ENCODE peak calls at places on chromosomes 13 and 19, in eight cellular contexts. B is neural progenitor cell, Y is GM23248, V is OCI-LY7, Z is GM23338, L is hepatocyte, S is SK-N-SH, E is HCT116. N is an unnamed sample.

GRCh38 chr19:6313398-6313969 is 19.9 kb downstream of the ACER1 start:
- DNase-seq in B (no peak), Y (no peak), V (no peak), Z (no peak), L (no peak), S (no peak), E (no peak), N (no peak)

GRCh38 chr19:17347361-17347760 is 10.0 kb downstream of the GTPBP3 start:
- DNase-seq in B (no peak), Y (peak; percentile 38), V (no peak), Z (no peak), L (no peak), S (no peak), E (no peak), N (no peak)

GRCh38 chr13:23966221-23966690 is 69.0 kb upstream of the C1QTNF9B start:
- DNase-seq in B (no peak), Y (no peak), V (no peak), Z (no peak), L (no peak), S (no peak), E (no peak), N (no peak)

GRCh38 chr13:109479991-109480696 is 306.2 kb downstream of the IRS2 start:
- DNase-seq in B (no peak), Y (peak; percentile 50), V (no peak), Z (no peak), L (peak; percentile 65), S (no peak), E (no peak), N (peak; percentile 52)

GRCh38 chr13:103046676-103047075 is 19.5 kb downstream of the SLC10A2 start:
- DNase-seq in B (no peak), Y (no peak), V (no peak), Z (no peak), L (no peak), S (no peak), E (no peak), N (no peak)

GRCh38 chr19:10872551-10873107 is 1.3 kb downstream of the CARM1 start:
- DNase-seq in B (no peak), Y (peak; percentile 57), V (no peak), Z (no peak), L (no peak), S (no peak), E (no peak), N (peak; percentile 19)

GRCh38 chr19:16782719-16783118 is 46.5 kb upstream of the SIN3B start:
- DNase-seq in B (no peak), Y (no peak), V (no peak), Z (no peak), L (no peak), S (no peak), E (no peak), N (no peak)

GRCh38 chr13:98370806-98371553 is 193.9 kb upstream of the RNF113B start:
- DNase-seq in B (no peak), Y (peak; percentile 91), V (no peak), Z (no peak), L (peak; percentile 35), S (no peak), E (no peak), N (no peak)

GRCh38 chr13:109687559-109688448 is 98.6 kb downstream of the IRS2 start:
- DNase-seq in B (peak; percentile 63), Y (no peak), V (no peak), Z (no peak), L (peak; percentile 22), S (no peak), E (no peak), N (no peak)

GRCh38 chr13:104832265-104832664 is 1703.2 kb downstream of the EFNB2 start:
- DNase-seq in B (peak; percentile 9), Y (no peak), V (no peak), Z (peak; percentile 13), L (no peak), S (no peak), E (no peak), N (no peak)

GRCh38 chr19:38350883-38351282 is 15.3 kb downstream of the CATSPERG start:
- DNase-seq in B (no peak), Y (no peak), V (no peak), Z (no peak), L (no peak), S (no peak), E (no peak), N (no peak)

GRCh38 chr13:99332456-99332855 is 25.3 kb upstream of the GPR183 start:
- DNase-seq in B (no peak), Y (no peak), V (no peak), Z (no peak), L (no peak), S (no peak), E (no peak), N (no peak)

GRCh38 chr13:112137144-112137543 is 70.2 kb downstream of the SOX1 start:
- DNase-seq in B (no peak), Y (no peak), V (no peak), Z (no peak), L (no peak), S (no peak), E (no peak), N (no peak)

GRCh38 chr13:29479716-29480492 is 115.6 kb downstream of the SLC7A1 start:
- DNase-seq in B (peak; percentile 16), Y (no peak), V (no peak), Z (peak; percentile 20), L (no peak), S (no peak), E (no peak), N (no peak)

GRCh38 chr13:72782717-72783116 is 784 bp downstream of the PIBF1 start:
- DNase-seq in B (peak; percentile 2), Y (peak; percentile 45), V (peak; percentile 10), Z (no peak), L (no peak), S (peak; percentile 1), E (no peak), N (no peak)

GRCh38 chr13:57409121-57409520 is 222.4 kb upstream of the PCDH17 start:
- DNase-seq in B (peak; percentile 38), Y (no peak), V (no peak), Z (peak; percentile 24), L (no peak), S (no peak), E (no peak), N (no peak)

GRCh38 chr19:4622695-4623421 is 16.5 kb upstream of the TNFAIP8L1 start:
- DNase-seq in B (no peak), Y (no peak), V (no peak), Z (peak; percentile 62), L (peak; percentile 30), S (peak; percentile 60), E (no peak), N (no peak)

DNA sequence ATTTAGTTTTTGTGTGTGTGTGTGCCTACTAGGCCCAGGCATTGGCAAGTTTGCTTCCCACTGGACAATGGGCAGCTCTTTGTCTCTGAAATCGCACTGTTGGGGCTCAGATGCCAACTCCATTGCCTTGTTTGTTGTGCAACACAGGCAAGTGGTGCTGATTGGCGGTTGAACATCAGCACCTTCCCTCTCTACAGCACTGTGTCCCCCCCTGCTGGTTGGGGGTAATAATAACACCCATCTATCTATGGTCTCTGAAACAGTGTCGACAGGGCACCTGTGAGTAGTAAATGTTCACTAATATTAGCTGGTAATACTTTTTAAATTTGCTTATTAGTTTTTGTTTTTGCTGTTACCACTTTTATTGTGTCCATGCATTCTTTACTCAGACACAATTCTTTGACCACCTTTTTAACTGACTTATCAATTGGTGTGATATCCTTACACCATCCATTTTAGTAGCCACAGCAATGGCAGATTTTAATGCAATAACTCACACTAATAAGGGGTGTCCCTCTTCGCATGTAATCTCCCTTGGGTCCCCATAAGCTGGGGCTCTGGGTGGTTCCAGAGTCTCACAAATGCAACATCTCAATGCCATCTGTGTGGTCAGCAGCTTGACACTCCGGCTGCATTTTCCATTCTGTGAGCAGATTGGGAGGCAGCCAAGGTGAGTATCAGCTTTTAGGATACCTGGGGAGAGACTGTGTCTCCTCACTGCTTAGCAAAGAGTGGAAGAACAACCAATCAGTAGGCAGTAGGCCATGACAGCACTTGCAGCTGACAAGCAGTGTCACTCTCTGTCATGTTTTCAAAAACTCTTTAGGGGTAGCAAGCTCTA is 47.7 kb upstream of the UQCRFS1 start:
- DNase-seq in B (peak; percentile 74), Y (peak; percentile 28), V (peak; percentile 60), Z (peak; percentile 75), L (peak; percentile 56), S (peak; percentile 52), E (peak; percentile 36), N (no peak)
- TF ChIP-seq EZH2phosphoT487 in B (no peak), Y (no peak), V (no peak), Z (no peak), L (no peak), S (no peak), E (no peak), N (no peak)

GRCh38 chr13:49895826-49896225 is 40.3 kb downstream of the SPRYD7 start:
- DNase-seq in B (no peak), Y (no peak), V (no peak), Z (no peak), L (no peak), S (no peak), E (no peak), N (no peak)

GRCh38 chr13:49893591-49893990 is 42.5 kb downstream of the SPRYD7 start:
- DNase-seq in B (no peak), Y (no peak), V (no peak), Z (no peak), L (no peak), S (no peak), E (no peak), N (no peak)

GRCh38 chr13:49898792-49899191 is 37.3 kb downstream of the SPRYD7 start:
- DNase-seq in B (no peak), Y (no peak), V (no peak), Z (no peak), L (no peak), S (no peak), E (no peak), N (no peak)

GRCh38 chr13:49897713-49898112 is 38.4 kb downstream of the SPRYD7 start:
- DNase-seq in B (no peak), Y (no peak), V (no peak), Z (no peak), L (no peak), S (no peak), E (no peak), N (no peak)
- TF ChIP-seq EZH2phosphoT487 in B (no peak), Y (no peak), V (no peak), Z (no peak), L (no peak), S (no peak), E (no peak), N (no peak)

GRCh38 chr19:32909257-32909656 is 39.7 kb upstream of the SLC7A9 start:
- DNase-seq in B (no peak), Y (no peak), V (no peak), Z (no peak), L (no peak), S (no peak), E (no peak), N (no peak)
- TF ChIP-seq EZH2phosphoT487 in B (no peak), Y (no peak), V (no peak), Z (no peak), L (no peak), S (no peak), E (no peak), N (no peak)

DNA sequence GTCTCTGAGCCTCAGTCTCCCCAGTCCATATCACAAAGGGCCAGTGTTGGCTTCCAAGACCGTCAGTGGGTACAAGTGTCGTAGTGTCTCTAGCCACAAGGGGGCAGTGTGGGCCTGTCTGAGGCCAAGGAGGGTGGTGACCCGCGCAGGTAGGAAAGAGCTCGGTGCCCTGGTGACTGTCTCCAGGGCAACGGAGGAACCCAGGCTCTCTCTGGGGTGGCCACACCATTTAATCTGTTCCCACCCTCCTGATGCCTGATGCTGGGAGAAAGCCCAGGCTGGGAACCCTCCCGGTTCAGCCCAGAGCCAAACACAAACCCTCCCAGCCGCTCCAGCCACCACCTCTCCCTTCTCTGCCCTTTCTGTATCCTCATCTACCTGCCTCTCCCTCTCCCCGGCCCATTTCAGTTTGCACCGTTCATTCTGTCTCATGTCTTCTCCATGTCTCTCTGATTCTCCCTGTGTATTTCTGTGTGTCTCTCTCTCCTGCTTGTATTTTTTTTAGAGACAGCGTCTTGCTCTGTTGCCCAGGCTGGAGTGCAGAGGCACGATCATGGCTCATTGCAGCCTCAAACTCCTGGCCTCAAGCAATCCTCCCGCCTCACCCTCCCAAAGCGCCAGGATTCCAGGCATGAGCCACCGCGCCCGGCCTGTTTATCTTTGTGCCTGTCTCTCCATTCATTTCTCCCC is 17.5 kb upstream of the MEIS3 start:
- DNase-seq in B (peak; percentile 88), Y (peak; percentile 70), V (peak; percentile 80), Z (peak; percentile 93), L (peak; percentile 88), S (peak; percentile 86), E (peak; percentile 62), N (peak; percentile 74)
- TF ChIP-seq EZH2phosphoT487 in B (no peak), Y (no peak), V (no peak), Z (no peak), L (no peak), S (no peak), E (no peak), N (no peak)